ENCODE peak calls at places on chromosomes 3 and 15, in four cellular contexts. Y is stimulated activated CD8-positive, alpha-beta memory T cell treated with anti-CD3 and anti-CD28 coated beads, Interleukin-7, amount 100 ng/mL, for 1 hour; V is activated T-cell treated with anti-CD3 and anti-CD28 coated beads for 24 hours; T is fibroblast of the conjunctiva. A is an unnamed sample.

GRCh38 chr3:45207471-45207870 is 18.6 kb downstream of the TMEM158 start:
- DNase-seq in T (no peak), Y (no peak), V (no peak), A (no peak)

GRCh38 chr15:77798151-77798550 is 165.4 kb upstream of the LINGO1 start:
- DNase-seq in Y (no peak), V (no peak), T (no peak), A (peak)

GRCh38 chr3:71680588-71680987 is 44.6 kb downstream of the EIF4E3 start:
- DNase-seq in Y (no peak), T (peak), V (no peak), A (no peak)

GRCh38 chr3:113234688-113235260 is 23.4 kb downstream of the BOC start:
- DNase-seq in Y (no peak), V (no peak), T (no peak), A (peak)

GRCh38 chr3:66397745-66398144 is 103.1 kb downstream of the LRIG1 start:
- DNase-seq in V (no peak), Y (no peak), T (no peak), A (no peak)

GRCh38 chr3:159945930-159946329 is 42.7 kb upstream of the IL12A start:
- DNase-seq in T (no peak), V (no peak), Y (no peak), A (no peak)

GRCh38 chr3:132034486-132035464 is at the start of gene CPNE4:
- DNase-seq in V (peak), Y (no peak), T (peak), A (peak)

GRCh38 chr3:186931487-186932280 is 1.4 kb downstream of the ST6GAL1 start:
- DNase-seq in V (peak), T (no peak), Y (peak), A (peak)

GRCh38 chr15:94367726-94368535 is 136.6 kb downstream of the MCTP2 start:
- DNase-seq in T (no peak), V (no peak), Y (no peak), A (no peak)

GRCh38 chr3:152574461-152575079 is 260.4 kb upstream of the P2RY1 start:
- DNase-seq in Y (no peak), T (peak), V (no peak), A (no peak)

GRCh38 chr3:198112031-198112430 is 152.0 kb downstream of the LMLN start:
- DNase-seq in V (no peak), Y (no peak), T (no peak), A (no peak)

GRCh38 chr3:190105876-190106275 is 14.8 kb downstream of the P3H2 start:
- DNase-seq in T (no peak), V (no peak), Y (no peak), A (no peak)

GRCh38 chr3:150495563-150496168 is 50.6 kb downstream of the SERP1 start:
- DNase-seq in T (peak), V (no peak), Y (no peak), A (no peak)

GRCh38 chr3:13844286-13844685 is 35.6 kb downstream of the WNT7A start:
- DNase-seq in Y (no peak), V (no peak), T (no peak), A (no peak)

GRCh38 chr3:10173926-10174435 is 9.3 kb downstream of the IRAK2 start:
- DNase-seq in V (no peak), T (no peak), Y (no peak), A (no peak)

GRCh38 chr3:48219543-48219942 is 3.8 kb upstream of the CAMP start:
- DNase-seq in V (no peak), T (no peak), Y (no peak), A (no peak)

GRCh38 chr3:87200059-87200458 is 27.1 kb upstream of the CHMP2B start:
- DNase-seq in T (no peak), V (no peak), Y (no peak), A (no peak)

GRCh38 chr3:44511238-44511567 is 33.7 kb upstream of the ZNF445 start:
- DNase-seq in T (no peak), Y (no peak), V (no peak), A (no peak)

GRCh38 chr3:129482721-129483120 is 42.7 kb downstream of the IFT122 start:
- DNase-seq in V (no peak), Y (no peak), T (no peak), A (no peak)

GRCh38 chr3:23170306-23170705 is 32.8 kb upstream of the UBE2E2 start:
- DNase-seq in V (no peak), Y (no peak), T (no peak), A (no peak)

GRCh38 chr3:15796331-15796730 is 1.4 kb downstream of the ANKRD28 start:
- DNase-seq in V (no peak), Y (no peak), T (no peak), A (no peak)

GRCh38 chr15:86236721-86237121 is 157.1 kb downstream of the AGBL1 start:
- DNase-seq in Y (no peak), V (no peak), T (no peak), A (no peak)

GRCh38 chr3:107441617-107442016 is 64.4 kb downstream of the CCDC54 start:
- DNase-seq in V (no peak), T (no peak), Y (no peak), A (no peak)

GRCh38 chr3:194976813-194977322 is 291.2 kb downstream of the FAM43A start:
- DNase-seq in T (no peak), Y (no peak), V (no peak), A (no peak)

GRCh38 chr3:174355505-174355904 is 503.6 kb upstream of the NAALADL2 start:
- DNase-seq in Y (no peak), T (peak), V (no peak), A (no peak)

GRCh38 chr3:81451611-81452010 is 309.8 kb downstream of the GBE1 start:
- DNase-seq in T (no peak), Y (no peak), V (no peak), A (no peak)

GRCh38 chr15:63185206-63185605 is 4.2 kb upstream of the RAB8B start:
- DNase-seq in V (no peak), Y (no peak), T (no peak), A (no peak)

GRCh38 chr3:2268779-2269178 is 170.1 kb downstream of the CNTN4 start:
- DNase-seq in Y (no peak), T (no peak), V (no peak), A (no peak)

GRCh38 chr3:167487556-167487955 is 13.7 kb upstream of the SERPINI2 start:
- DNase-seq in T (no peak), V (no peak), Y (no peak), A (no peak)

GRCh38 chr15:45704329-45705249 is 69.8 kb downstream of the SQOR start:
- DNase-seq in Y (no peak), V (no peak), T (no peak), A (no peak)

GRCh38 chr15:86916671-86917450 is 837.2 kb downstream of the AGBL1 start:
- DNase-seq in Y (no peak), V (no peak), T (no peak), A (no peak)

GRCh38 chr15:53110999-53111398 is 320.9 kb upstream of the ONECUT1 start:
- DNase-seq in V (no peak), Y (no peak), T (no peak), A (no peak)

GRCh38 chr3:138455801-138456716 is 21.6 kb downstream of the ESYT3 start:
- DNase-seq in V (no peak), Y (no peak), T (no peak), A (peak)

GRCh38 chr15:42919794-42920280 is 741 bp downstream of the TTBK2 start:
- DNase-seq in V (peak), T (no peak), Y (no peak), A (peak)

GRCh38 chr3:40615110-40615915 is 90.6 kb downstream of the ZNF621 start:
- DNase-seq in Y (no peak), V (no peak), T (no peak), A (no peak)

GRCh38 chr3:40972350-40972749 is 227.0 kb upstream of the CTNNB1 start:
- DNase-seq in V (no peak), T (no peak), Y (no peak), A (no peak)